ENCODE peak calls at places on chromosomes 2 and 18, in four cellular contexts. M is H1, X is K562, J is HepG2. D is an unnamed sample.

GRCh38 chr2:54423213-54423612 is 32.9 kb upstream of the SPTBN1 start:
- DNase-seq in M (no peak), X (no peak), J (no peak), D (no peak)

GRCh38 chr2:164735309-164735919 is 106.2 kb downstream of the COBLL1 start:
- DNase-seq in M (no peak), X (no peak), J (no peak), D (no peak)

GRCh38 chr2:219369447-219369861 is 18.3 kb downstream of the DNPEP start:
- DNase-seq in M (no peak), X (no peak), J (no peak), D (no peak)

GRCh38 chr2:174673876-174674275 is 76.3 kb upstream of the WIPF1 start:
- DNase-seq in M (no peak), X (no peak), J (no peak), D (no peak)

GRCh38 chr2:133498166-133498565 is 70.1 kb downstream of the NCKAP5 start:
- DNase-seq in M (no peak), X (no peak), J (no peak), D (no peak)

GRCh38 chr2:20065885-20066602 is 14.6 kb upstream of the LAPTM4A start:
- DNase-seq in M (no peak), X (no peak), J (peak), D (no peak)

GRCh38 chr2:220001693-220002260 is 374.3 kb downstream of the SLC4A3 start:
- DNase-seq in M (no peak), X (no peak), J (no peak), D (no peak)

GRCh38 chr18:3706279-3707097 is 256.5 kb downstream of the TGIF1 start:
- DNase-seq in M (no peak), X (peak), J (no peak), D (no peak)

GRCh38 chr2:65070172-65070830 is 14.1 kb downstream of the CEP68 start:
- DNase-seq in M (no peak), X (no peak), J (peak), D (no peak)

GRCh38 chr2:207706936-207707860 is 4.2 kb upstream of the CCNYL1 start:
- DNase-seq in M (no peak), X (peak), J (no peak), D (no peak)

GRCh38 chr2:15759385-15759784 is 167.7 kb downstream of the DDX1 start:
- DNase-seq in M (no peak), X (no peak), J (no peak), D (no peak)

GRCh38 chr2:234967201-234967873 is 15.5 kb downstream of the SH3BP4 start:
- DNase-seq in M (no peak), X (no peak), J (no peak), D (no peak)

GRCh38 chr2:135898234-135898786 is 22.1 kb upstream of the MCM6 start:
- DNase-seq in M (no peak), X (no peak), J (no peak), D (no peak)

GRCh38 chr2:40127890-40128548 is 323.9 kb downstream of the SLC8A1 start:
- DNase-seq in M (no peak), X (no peak), J (no peak), D (no peak)

GRCh38 chr2:200852605-200853004 is 11.9 kb downstream of the CLK1 start:
- DNase-seq in M (no peak), X (no peak), J (no peak), D (no peak)

GRCh38 chr2:62794791-62795190 is 89.3 kb downstream of the EHBP1 start:
- DNase-seq in M (no peak), X (no peak), J (peak), D (no peak)
- TF ChIP-seq ATF3 in M (no peak), X (no peak), J (no peak), D (no peak)

DNA sequence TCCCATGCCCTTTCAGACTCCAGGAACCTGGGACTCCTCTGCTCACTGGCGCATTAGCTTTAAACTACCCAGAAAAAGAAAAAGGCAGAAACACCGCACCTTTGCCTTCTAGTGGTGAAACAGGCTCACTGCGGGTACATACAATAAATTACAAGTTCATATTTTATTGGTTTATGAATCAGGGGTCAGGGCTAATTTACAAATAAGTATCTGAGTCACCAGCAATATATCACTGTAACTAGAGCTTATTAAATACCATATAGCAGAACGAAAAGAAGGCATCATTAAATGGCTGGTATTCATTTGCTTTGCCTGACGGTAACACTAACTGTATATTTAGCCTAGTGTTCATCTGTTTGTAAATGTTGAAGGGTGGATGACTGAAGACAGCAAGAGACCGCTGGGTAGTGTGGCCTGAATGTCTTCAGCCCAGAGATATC is 26.9 kb upstream of the DTNB start:
- DNase-seq in M (no peak), X (peak), J (peak), D (no peak)
- TF ChIP-seq JUN in M (no peak), X (no peak), J (no peak), D (no peak)

GRCh38 chr2:211049321-211050018 is 493.1 kb downstream of the CPS1 start:
- DNase-seq in M (no peak), X (no peak), J (no peak), D (no peak)

DNA sequence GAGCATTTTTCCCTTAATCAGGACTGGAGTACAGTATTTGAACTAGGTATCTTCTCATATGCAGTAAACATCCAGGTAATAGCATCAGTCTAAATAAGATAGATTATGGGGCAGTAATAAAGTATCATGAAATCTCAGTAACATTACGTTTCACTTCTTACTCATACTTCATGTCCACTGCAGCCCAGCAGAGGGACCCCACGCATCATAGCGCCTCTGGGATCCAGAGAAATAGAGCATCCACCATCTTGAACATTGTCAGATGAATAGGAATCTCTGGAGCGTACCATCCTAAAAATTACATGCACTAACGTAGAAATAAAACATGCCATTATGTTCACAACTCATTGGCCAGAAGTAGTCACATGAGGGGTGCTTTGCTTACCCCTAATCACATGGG is 499.0 kb downstream of the CPS1 start:
- DNase-seq in M (peak), X (no peak), J (peak), D (peak)
- TF ChIP-seq USF2 in M (no peak), X (no peak), J (no peak), D (no peak)

GRCh38 chr18:23816740-23817139 is 127.5 kb downstream of the LAMA3 start:
- DNase-seq in M (no peak), X (no peak), J (no peak), D (no peak)
- TF ChIP-seq ATF3 in M (no peak), X (no peak), J (no peak), D (no peak)